ENCODE peak calls at places on chromosome 2, in five cellular contexts. One of them, this sample, is unnamed.

GRCh38 chr2:30871440-30871839 is 64.2 kb upstream of the CAPN13 start:
- DNase-seq in stomach: no peak
- DNase-seq in HCT116: no peak
- DNase-seq in tibial artery: no peak
- DNase-seq in fibroblast of lung: no peak
- DNase-seq in this sample: no peak

GRCh38 chr2:25615395-25615794 is 58.0 kb downstream of the DTNB start:
- DNase-seq in tibial artery: no peak
- DNase-seq in fibroblast of lung: no peak
- DNase-seq in HCT116: no peak
- DNase-seq in stomach: no peak
- DNase-seq in this sample: no peak

GRCh38 chr2:1246239-1246638 is 167.0 kb upstream of the TPO start:
- DNase-seq in tibial artery: no peak
- DNase-seq in HCT116: no peak
- DNase-seq in stomach: no peak
- DNase-seq in fibroblast of lung: no peak
- DNase-seq in this sample: no peak

GRCh38 chr2:127597984-127598380 is 48.0 kb upstream of the GPR17 start:
- DNase-seq in stomach: no peak
- DNase-seq in tibial artery: no peak
- DNase-seq in HCT116: no peak
- DNase-seq in fibroblast of lung: peak; percentile 73
- DNase-seq in this sample: no peak

GRCh38 chr2:39435974-39436591 is 1.0 kb downstream of the MAP4K3 start:
- DNase-seq in stomach: no peak
- DNase-seq in fibroblast of lung: peak; percentile 82
- DNase-seq in tibial artery: peak; percentile 26
- DNase-seq in HCT116: no peak
- DNase-seq in this sample: no peak

GRCh38 chr2:53536583-53537361 is 230.8 kb upstream of the CHAC2 start:
- DNase-seq in tibial artery: no peak
- DNase-seq in stomach: no peak
- DNase-seq in HCT116: no peak
- DNase-seq in fibroblast of lung: no peak
- DNase-seq in this sample: no peak

GRCh38 chr2:134212726-134213125 is 41.1 kb upstream of the MGAT5 start:
- DNase-seq in tibial artery: no peak
- DNase-seq in stomach: no peak
- DNase-seq in HCT116: no peak
- DNase-seq in fibroblast of lung: no peak
- DNase-seq in this sample: no peak

GRCh38 chr2:27322301-27322765 is 564 bp downstream of the MPV17 start:
- DNase-seq in fibroblast of lung: peak; percentile 17
- DNase-seq in stomach: no peak
- DNase-seq in tibial artery: no peak
- DNase-seq in HCT116: no peak
- DNase-seq in this sample: no peak

GRCh38 chr2:23435250-23436035 is 50.5 kb downstream of the KLHL29 start:
- DNase-seq in fibroblast of lung: no peak
- DNase-seq in tibial artery: no peak
- DNase-seq in HCT116: no peak
- DNase-seq in stomach: peak; percentile 3
- DNase-seq in this sample: no peak

GRCh38 chr2:41329075-41329474 is 718.7 kb upstream of the PKDCC start:
- DNase-seq in tibial artery: no peak
- DNase-seq in stomach: no peak
- DNase-seq in fibroblast of lung: no peak
- DNase-seq in HCT116: no peak
- DNase-seq in this sample: no peak

GRCh38 chr2:190783513-190784263 is 96.9 kb upstream of the GLS start:
- DNase-seq in HCT116: no peak
- DNase-seq in stomach: no peak
- DNase-seq in tibial artery: no peak
- DNase-seq in fibroblast of lung: no peak
- DNase-seq in this sample: no peak

GRCh38 chr2:8629402-8629801 is 52.5 kb upstream of the ID2 start:
- DNase-seq in tibial artery: no peak
- DNase-seq in fibroblast of lung: no peak
- DNase-seq in HCT116: no peak
- DNase-seq in stomach: no peak
- DNase-seq in this sample: no peak

GRCh38 chr2:237434916-237435315 is 21.0 kb upstream of the COL6A3 start:
- DNase-seq in fibroblast of lung: peak; percentile 93
- DNase-seq in stomach: no peak
- DNase-seq in HCT116: no peak
- DNase-seq in tibial artery: no peak
- DNase-seq in this sample: no peak
- H3K4me3 ChIP-seq in fibroblast of lung: no peak overlapping the region
- H3K4me3 ChIP-seq in stomach: no peak overlapping the region
- H3K4me3 ChIP-seq in HCT116: no peak overlapping the region
- H3K4me3 ChIP-seq in tibial artery: no peak overlapping the region
- H3K4me3 ChIP-seq in this sample: no peak overlapping the region

GRCh38 chr2:227551804-227552203 is 46.9 kb upstream of the SCYGR2 start:
- DNase-seq in stomach: no peak
- DNase-seq in fibroblast of lung: no peak
- DNase-seq in HCT116: no peak
- DNase-seq in tibial artery: no peak
- DNase-seq in this sample: no peak

GRCh38 chr2:227545990-227546389 is 52.7 kb upstream of the SCYGR2 start:
- DNase-seq in HCT116: no peak
- DNase-seq in fibroblast of lung: no peak
- DNase-seq in tibial artery: no peak
- DNase-seq in stomach: no peak
- DNase-seq in this sample: no peak
- TF ChIP-seq CTCF in HCT116: peak; percentile 58
- TF ChIP-seq CTCF in fibroblast of lung: no peak
- TF ChIP-seq CTCF in tibial artery: no peak
- TF ChIP-seq CTCF in stomach: no peak
- TF ChIP-seq CTCF in this sample: peak; percentile 16

GRCh38 chr2:85745619-85746018 is 8.2 kb upstream of the ATOH8 start:
- DNase-seq in tibial artery: no peak
- DNase-seq in HCT116: no peak
- DNase-seq in fibroblast of lung: no peak
- DNase-seq in stomach: no peak
- DNase-seq in this sample: no peak
- H3K4me3 ChIP-seq in tibial artery: peak overlapping the region; percentile 2
- H3K4me3 ChIP-seq in HCT116: no peak overlapping the region
- H3K4me3 ChIP-seq in fibroblast of lung: no peak overlapping the region
- H3K4me3 ChIP-seq in stomach: no peak overlapping the region
- H3K4me3 ChIP-seq in this sample: no peak overlapping the region

GRCh38 chr2:38095655-38095995 is 19.7 kb upstream of the CYP1B1 start:
- DNase-seq in HCT116: no peak
- DNase-seq in tibial artery: no peak
- DNase-seq in stomach: no peak
- DNase-seq in fibroblast of lung: no peak
- DNase-seq in this sample: no peak

GRCh38 chr2:38098351-38099095 is 22.6 kb upstream of the CYP1B1 start:
- DNase-seq in tibial artery: no peak
- DNase-seq in stomach: no peak
- DNase-seq in HCT116: no peak
- DNase-seq in fibroblast of lung: no peak
- DNase-seq in this sample: no peak

GRCh38 chr2:38099096-38099997 is 23.4 kb upstream of the CYP1B1 start:
- DNase-seq in HCT116: no peak
- DNase-seq in tibial artery: no peak
- DNase-seq in fibroblast of lung: no peak
- DNase-seq in stomach: no peak
- DNase-seq in this sample: no peak

GRCh38 chr2:38095996-38096861 is 20.3 kb upstream of the CYP1B1 start:
- DNase-seq in stomach: no peak
- DNase-seq in tibial artery: no peak
- DNase-seq in fibroblast of lung: peak; percentile 28
- DNase-seq in HCT116: no peak
- DNase-seq in this sample: peak; percentile 73

GRCh38 chr2:38097611-38098350 is 21.8 kb upstream of the CYP1B1 start:
- DNase-seq in HCT116: no peak
- DNase-seq in tibial artery: no peak
- DNase-seq in stomach: no peak
- DNase-seq in fibroblast of lung: peak; percentile 78
- DNase-seq in this sample: no peak
- TF ChIP-seq CTCF in HCT116: no peak
- TF ChIP-seq CTCF in tibial artery: no peak
- TF ChIP-seq CTCF in stomach: no peak
- TF ChIP-seq CTCF in fibroblast of lung: no peak
- TF ChIP-seq CTCF in this sample: no peak

GRCh38 chr2:169572189-169572588 is 1.5 kb downstream of the FASTKD1 start:
- DNase-seq in tibial artery: no peak
- DNase-seq in fibroblast of lung: no peak
- DNase-seq in stomach: no peak
- DNase-seq in HCT116: no peak
- DNase-seq in this sample: no peak
- H3K4me3 ChIP-seq in tibial artery: no peak overlapping the region
- H3K4me3 ChIP-seq in fibroblast of lung: no peak overlapping the region
- H3K4me3 ChIP-seq in stomach: peak overlapping the region; percentile 88
- H3K4me3 ChIP-seq in HCT116: no peak overlapping the region
- H3K4me3 ChIP-seq in this sample: no peak overlapping the region

GRCh38 chr2:86440631-86441391 is at the start of gene KDM3A:
- DNase-seq in stomach: peak; percentile 99
- DNase-seq in fibroblast of lung: peak; percentile 99
- DNase-seq in tibial artery: peak; percentile 99
- DNase-seq in HCT116: peak; percentile 98
- DNase-seq in this sample: peak; percentile 97
- TF ChIP-seq CTCF in stomach: no peak
- TF ChIP-seq CTCF in fibroblast of lung: no peak
- TF ChIP-seq CTCF in tibial artery: no peak
- TF ChIP-seq CTCF in HCT116: no peak
- TF ChIP-seq CTCF in this sample: no peak

GRCh38 chr2:240170883-240171282 is 30.4 kb upstream of the OTOS start:
- DNase-seq in HCT116: no peak
- DNase-seq in tibial artery: no peak
- DNase-seq in stomach: no peak
- DNase-seq in fibroblast of lung: no peak
- DNase-seq in this sample: no peak
- H3K4me3 ChIP-seq in HCT116: no peak overlapping the region
- H3K4me3 ChIP-seq in tibial artery: no peak overlapping the region
- H3K4me3 ChIP-seq in stomach: no peak overlapping the region
- H3K4me3 ChIP-seq in fibroblast of lung: no peak overlapping the region
- H3K4me3 ChIP-seq in this sample: no peak overlapping the region

DNA sequence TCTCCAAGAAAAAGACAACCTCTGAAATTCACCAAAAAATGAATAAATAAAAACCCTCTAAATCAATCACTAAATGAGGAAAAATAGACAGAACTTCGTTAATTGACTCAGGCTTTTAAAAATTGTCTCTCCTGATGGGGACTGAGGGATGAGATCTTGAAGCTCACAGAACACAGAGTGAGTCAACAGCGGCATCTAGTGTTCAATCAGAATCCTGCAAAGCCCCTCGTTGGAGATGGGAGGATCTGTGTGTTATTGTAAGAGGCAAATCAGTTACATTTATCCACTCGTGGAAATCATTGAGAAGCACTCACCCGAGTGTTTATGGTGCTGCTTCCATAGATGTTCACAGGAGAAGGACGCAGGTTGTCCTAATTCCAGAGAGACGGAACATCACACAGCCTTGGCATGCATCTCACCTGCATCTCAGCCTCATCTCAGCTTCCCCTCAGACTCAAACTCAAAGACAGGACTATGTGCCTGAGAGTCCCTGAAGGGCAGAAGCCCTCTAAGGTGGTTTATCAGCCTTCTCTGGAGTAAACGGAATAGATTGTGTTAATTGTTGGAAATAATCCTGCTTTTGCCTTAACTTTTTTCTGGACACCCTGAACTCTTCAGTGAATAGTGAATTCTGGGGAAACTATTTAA is 82.0 kb downstream of the MREG start:
- DNase-seq in HCT116: peak; percentile 57
- DNase-seq in stomach: peak; percentile 53
- DNase-seq in tibial artery: peak; percentile 73
- DNase-seq in fibroblast of lung: peak; percentile 68
- DNase-seq in this sample: no peak
- TF ChIP-seq CTCF in HCT116: peak; percentile 93
- TF ChIP-seq CTCF in stomach: peak; percentile 79
- TF ChIP-seq CTCF in tibial artery: peak; percentile 88
- TF ChIP-seq CTCF in fibroblast of lung: peak; percentile 98
- TF ChIP-seq CTCF in this sample: peak; percentile 92

GRCh38 chr2:11482473-11483031 is 16.6 kb upstream of the E2F6 start:
- DNase-seq in tibial artery: no peak
- DNase-seq in stomach: no peak
- DNase-seq in HCT116: no peak
- DNase-seq in fibroblast of lung: no peak
- DNase-seq in this sample: no peak
- H3K4me3 ChIP-seq in tibial artery: peak overlapping the region; percentile 42
- H3K4me3 ChIP-seq in stomach: peak overlapping the region; percentile 65
- H3K4me3 ChIP-seq in HCT116: peak overlapping the region; percentile 68
- H3K4me3 ChIP-seq in fibroblast of lung: no peak overlapping the region
- H3K4me3 ChIP-seq in this sample: no peak overlapping the region

This sample was measured in BJ.